ENCODE peak calls at places on chromosomes 16 and 17, in ten cellular contexts. N is choroid plexus epithelial cell, D is hepatocyte, H is cardiac fibroblast, I is left lung, F is AG09309, B is neural crest cell, U is IMR-90, K is AG04450, Y is tibial nerve. A is an unnamed sample.

GRCh38 chr17:70050931-70051330 is 24.1 kb upstream of the KCNJ16 start:
- DNase-seq in D (no peak), F (no peak), Y (peak; percentile 18), U (no peak), N (peak; percentile 34), B (no peak), H (no peak), K (no peak), I (no peak), A (no peak)

GRCh38 chr16:12271006-12271405 is 294.5 kb downstream of the SNX29 start:
- DNase-seq in F (no peak), I (no peak), Y (no peak), N (peak; percentile 41), D (peak; percentile 18), H (peak; percentile 36), K (no peak), U (peak; percentile 32), B (peak; percentile 18), A (peak; percentile 14)

GRCh38 chr16:88318521-88318920 is 64.2 kb upstream of the ZNF469 start:
- DNase-seq in U (no peak), Y (no peak), N (no peak), F (no peak), H (no peak), B (no peak), I (peak; percentile 68), K (no peak), D (no peak), A (no peak)

GRCh38 chr17:37463039-37463438 is 26.7 kb upstream of the DUSP14 start:
- DNase-seq in I (no peak), Y (no peak), U (no peak), H (no peak), F (no peak), N (no peak), D (no peak), B (no peak), K (no peak), A (no peak)

GRCh38 chr17:39744836-39745215 is 7.1 kb downstream of the GRB7 start:
- DNase-seq in B (no peak), D (no peak), F (no peak), K (no peak), U (no peak), H (no peak), N (no peak), I (no peak), Y (no peak), A (no peak)

GRCh38 chr16:24729243-24729966 is at the start of gene TNRC6A:
- DNase-seq in B (peak; percentile 83), Y (peak; percentile 70), F (no peak), U (peak; percentile 86), I (peak; percentile 95), K (peak; percentile 59), N (peak; percentile 88), D (peak; percentile 94), H (peak; percentile 90), A (peak; percentile 84)

GRCh38 chr17:82237746-82238561 is 9.1 kb downstream of the SLC16A3 start:
- DNase-seq in K (no peak), I (peak; percentile 79), Y (no peak), N (no peak), F (no peak), H (no peak), D (no peak), U (no peak), B (no peak), A (no peak)

GRCh38 chr17:43873091-43873490 is 26.1 kb downstream of the CD300LG start:
- DNase-seq in F (no peak), D (no peak), N (no peak), B (no peak), K (no peak), U (no peak), Y (no peak), H (no peak), I (no peak), A (no peak)

GRCh38 chr16:67157892-67158635 is 1.6 kb downstream of the TRADD start:
- DNase-seq in B (no peak), I (no peak), K (no peak), Y (no peak), U (no peak), F (no peak), D (no peak), H (no peak), N (no peak), A (no peak)

GRCh38 chr17:78526231-78527025 is 50.8 kb downstream of the DNAH17 start:
- DNase-seq in N (no peak), U (no peak), F (no peak), B (no peak), D (no peak), I (peak; percentile 60), K (no peak), H (no peak), Y (no peak), A (no peak)

GRCh38 chr17:72122668-72123495 is 2.1 kb downstream of the SOX9 start:
- DNase-seq in B (peak; percentile 45), F (no peak), D (peak; percentile 69), Y (no peak), K (no peak), N (peak; percentile 65), I (peak; percentile 76), U (peak; percentile 68), H (peak; percentile 43), A (peak; percentile 56)

GRCh38 chr17:78868391-78868790 is 27.8 kb upstream of the USP36 start:
- DNase-seq in B (no peak), N (peak; percentile 57), I (no peak), U (peak; percentile 86), H (peak; percentile 69), K (peak; percentile 56), F (peak; percentile 64), D (no peak), Y (no peak), A (no peak)

GRCh38 chr16:66512589-66513404 is 37.1 kb downstream of the TK2 start:
- DNase-seq in I (peak; percentile 50), Y (no peak), U (no peak), F (no peak), B (no peak), K (no peak), N (peak; percentile 79), H (peak; percentile 79), D (no peak), A (peak; percentile 70)

GRCh38 chr17:36004604-36005003 is 3.3 kb upstream of the CCL15 start:
- DNase-seq in F (no peak), N (no peak), U (no peak), B (no peak), K (no peak), Y (no peak), D (no peak), I (no peak), H (no peak), A (no peak)

GRCh38 chr17:75182569-75183436 is at the start of gene SUMO2:
- DNase-seq in F (peak; percentile 78), H (peak; percentile 96), Y (peak; percentile 91), U (peak; percentile 94), I (peak; percentile 99), D (peak; percentile 98), K (peak; percentile 89), N (peak; percentile 98), B (peak; percentile 92), A (peak; percentile 97)
- TF ChIP-seq CTCF in F (peak; percentile 18), H (no peak), Y (peak; percentile 38), U (peak; percentile 33), I (peak; percentile 34), D (no peak), K (peak; percentile 36), N (peak; percentile 12), B (peak; percentile 40), A (peak; percentile 2)

DNA sequence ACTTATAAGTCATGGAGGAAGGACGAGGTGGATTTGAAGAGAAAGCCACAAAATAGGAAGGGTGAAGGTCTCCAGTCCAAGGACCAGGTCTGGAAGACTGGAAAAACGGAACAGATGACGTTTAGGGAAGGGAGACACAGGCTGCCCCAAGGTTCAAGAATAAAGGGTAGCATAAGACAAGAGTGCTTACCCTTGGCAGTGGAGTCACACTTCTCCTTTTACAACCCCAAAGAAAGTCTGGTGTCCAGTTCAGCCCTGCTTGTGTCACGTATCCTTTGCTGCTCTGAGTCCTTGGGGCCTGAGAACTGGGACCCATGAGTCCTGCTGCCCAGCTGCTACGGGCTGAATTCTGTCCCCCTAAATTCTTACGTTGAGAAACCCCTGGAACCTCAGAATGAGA is 13.0 kb upstream of the GGA2 start:
- DNase-seq in U (no peak), B (no peak), I (no peak), F (no peak), Y (no peak), N (no peak), K (no peak), H (no peak), D (no peak), A (no peak)
- TF ChIP-seq CTCF in U (no peak), B (no peak), I (no peak), F (no peak), Y (no peak), N (no peak), K (no peak), H (no peak), D (no peak), A (no peak)

GRCh38 chr16:19757762-19758595 is 39.9 kb downstream of the IQCK start:
- DNase-seq in U (peak; percentile 40), B (no peak), H (no peak), D (no peak), I (no peak), F (no peak), K (no peak), N (peak; percentile 19), Y (no peak), A (peak; percentile 35)

GRCh38 chr16:19754644-19755036 is 36.6 kb downstream of the IQCK start:
- DNase-seq in N (no peak), I (no peak), D (no peak), B (no peak), F (no peak), K (no peak), H (no peak), U (no peak), Y (no peak), A (peak; percentile 15)

GRCh38 chr16:19757026-19757425 is 39.0 kb downstream of the IQCK start:
- DNase-seq in F (no peak), U (peak; percentile 58), B (no peak), Y (no peak), N (peak; percentile 73), K (no peak), H (peak; percentile 28), I (no peak), D (no peak), A (peak; percentile 29)

GRCh38 chr16:19753815-19754643 is 36.0 kb downstream of the IQCK start:
- DNase-seq in N (peak; percentile 85), H (peak; percentile 77), F (peak; percentile 35), B (no peak), Y (no peak), K (no peak), U (peak; percentile 83), I (no peak), D (peak; percentile 25), A (peak; percentile 47)

DNA sequence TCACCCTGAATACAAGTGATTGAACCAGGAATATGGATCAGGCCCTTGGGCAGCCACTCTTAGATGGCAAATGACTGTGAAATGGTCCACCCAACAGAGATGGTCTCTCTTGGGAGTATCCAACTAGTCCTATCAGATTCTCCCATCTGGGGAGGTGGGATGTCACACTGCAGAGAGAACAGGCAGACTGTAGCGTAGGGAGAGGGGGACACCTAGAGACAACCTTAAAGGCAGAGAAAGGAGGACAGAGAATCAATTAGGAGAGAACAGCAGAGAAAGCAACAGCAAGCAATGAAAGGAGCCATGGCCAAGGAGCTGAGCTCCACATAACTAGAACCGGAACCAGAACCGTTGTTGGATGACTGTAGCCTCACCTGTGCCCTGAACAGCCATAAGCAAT is 37.2 kb downstream of the IQCK start:
- DNase-seq in B (no peak), F (no peak), H (no peak), I (no peak), D (no peak), U (no peak), K (no peak), Y (no peak), N (no peak), A (no peak)
- TF ChIP-seq CTCF in B (no peak), F (no peak), H (no peak), I (no peak), D (no peak), U (no peak), K (no peak), Y (no peak), N (no peak), A (no peak)

GRCh38 chr16:81879625-81880024 is 100.5 kb downstream of the PLCG2 start:
- DNase-seq in N (no peak), Y (no peak), I (no peak), H (no peak), U (no peak), D (no peak), F (no peak), B (no peak), K (no peak), A (no peak)
- TF ChIP-seq CTCF in N (peak; percentile 32), Y (no peak), I (no peak), H (peak; percentile 13), U (no peak), D (no peak), F (no peak), B (no peak), K (no peak), A (no peak)